ENCODE peak calls at places on chromosomes 3 and 15, in seven cellular contexts. K is esophagus muscularis mucosa, V is progenitor cell of endocrine pancreas, T is GM12864, W is fibroblast of lung, M is H9, C is hepatocyte. O is an unnamed sample.

GRCh38 chr15:80925597-80926059 is 64.0 kb downstream of the MESD start:
- DNase-seq in K (no peak), V (no peak), T (no peak), W (peak), M (no peak), C (no peak), O (no peak)

GRCh38 chr3:9903238-9903624 is 583 bp downstream of the IL17RE start:
- DNase-seq in K (no peak), V (no peak), T (no peak), W (no peak), M (no peak), C (no peak), O (peak)

GRCh38 chr15:25250011-25250596 is 188.7 kb downstream of the UBE3A start:
- DNase-seq in K (no peak), V (peak), T (no peak), W (no peak), M (no peak), C (peak), O (no peak)

GRCh38 chr3:58651268-58651667 is 15.3 kb downstream of the FAM3D start:
- DNase-seq in K (no peak), V (no peak), T (no peak), W (peak), M (no peak), C (no peak), O (no peak)

GRCh38 chr3:42190701-42191442 is 75.1 kb downstream of the CCK start:
- DNase-seq in K (no peak), V (peak), T (no peak), W (peak), M (peak), C (peak), O (peak)

GRCh38 chr3:107846282-107846852 is 244.5 kb downstream of the CD47 start:
- DNase-seq in K (no peak), V (peak), T (no peak), W (peak), M (peak), C (peak), O (peak)

GRCh38 chr3:196166741-196167140 is 44.5 kb downstream of the ZDHHC19 start:
- DNase-seq in K (no peak), V (no peak), T (no peak), W (no peak), M (no peak), C (no peak), O (no peak)

GRCh38 chr15:92326236-92326635 is 67.4 kb upstream of the ST8SIA2 start:
- DNase-seq in K (no peak), V (no peak), T (no peak), W (no peak), M (no peak), C (no peak), O (no peak)

GRCh38 chr3:146382386-146382785 is 87.0 kb downstream of the PLSCR2 start:
- DNase-seq in K (no peak), V (no peak), T (no peak), W (peak), M (no peak), C (peak), O (peak)

GRCh38 chr3:109927726-109928125 is 590.4 kb upstream of the DPPA4 start:
- DNase-seq in K (no peak), V (no peak), T (no peak), W (no peak), M (no peak), C (no peak), O (no peak)

GRCh38 chr3:184448321-184449160 is 68.7 kb downstream of the CHRD start:
- DNase-seq in K (peak), V (no peak), T (no peak), W (peak), M (no peak), C (peak), O (peak)

GRCh38 chr3:192825657-192826200 is 91.9 kb downstream of the MB21D2 start:
- DNase-seq in K (no peak), V (no peak), T (no peak), W (peak), M (no peak), C (no peak), O (peak)

GRCh38 chr15:70259030-70259424 is 161.3 kb upstream of the TLE3 start:
- DNase-seq in K (peak), V (no peak), T (no peak), W (peak), M (no peak), C (peak), O (peak)

GRCh38 chr3:32283304-32283703 is 44.8 kb downstream of the CMTM8 start:
- DNase-seq in K (no peak), V (no peak), T (no peak), W (peak), M (no peak), C (peak), O (no peak)

GRCh38 chr3:150314248-150315027 is 93.7 kb upstream of the TSC22D2 start:
- DNase-seq in K (no peak), V (peak), T (no peak), W (peak), M (no peak), C (peak), O (no peak)

GRCh38 chr3:58585005-58585786 is 8.0 kb upstream of the FAM107A start:
- DNase-seq in K (peak), V (peak), T (no peak), W (peak), M (peak), C (peak), O (peak)

GRCh38 chr15:68017221-68017620 is 36.9 kb upstream of the PIAS1 start:
- DNase-seq in K (no peak), V (no peak), T (no peak), W (no peak), M (no peak), C (peak), O (no peak)

GRCh38 chr15:62569460-62570404 is 404.6 kb upstream of the C2CD4B start:
- DNase-seq in K (no peak), V (no peak), T (no peak), W (peak), M (no peak), C (peak), O (no peak)

GRCh38 chr3:82496890-82497560 is 735.6 kb upstream of the GBE1 start:
- DNase-seq in K (no peak), V (no peak), T (no peak), W (no peak), M (peak), C (peak), O (peak)

GRCh38 chr15:32831458-32831857 is 113.7 kb downstream of the GREM1 start:
- DNase-seq in K (no peak), V (no peak), T (no peak), W (no peak), M (no peak), C (no peak), O (no peak)

GRCh38 chr3:17678116-17678741 is 64.2 kb downstream of the TBC1D5 start:
- DNase-seq in K (no peak), V (no peak), T (no peak), W (peak), M (no peak), C (no peak), O (no peak)

GRCh38 chr15:100918034-100918689 is 995 bp upstream of the LRRK1 start:
- DNase-seq in K (no peak), V (peak), T (no peak), W (peak), M (peak), C (peak), O (peak)

GRCh38 chr15:87135109-87135508 is 1055.4 kb downstream of the AGBL1 start:
- DNase-seq in K (no peak), V (no peak), T (no peak), W (no peak), M (no peak), C (no peak), O (no peak)

GRCh38 chr15:80557441-80558234 is 137.5 kb upstream of the ABHD17C start:
- DNase-seq in K (peak), V (no peak), T (no peak), W (no peak), M (no peak), C (no peak), O (no peak)

GRCh38 chr15:56732135-56732880 is 1.0 kb downstream of the ZNF280D start:
- DNase-seq in K (no peak), V (no peak), T (no peak), W (peak), M (no peak), C (no peak), O (peak)

DNA sequence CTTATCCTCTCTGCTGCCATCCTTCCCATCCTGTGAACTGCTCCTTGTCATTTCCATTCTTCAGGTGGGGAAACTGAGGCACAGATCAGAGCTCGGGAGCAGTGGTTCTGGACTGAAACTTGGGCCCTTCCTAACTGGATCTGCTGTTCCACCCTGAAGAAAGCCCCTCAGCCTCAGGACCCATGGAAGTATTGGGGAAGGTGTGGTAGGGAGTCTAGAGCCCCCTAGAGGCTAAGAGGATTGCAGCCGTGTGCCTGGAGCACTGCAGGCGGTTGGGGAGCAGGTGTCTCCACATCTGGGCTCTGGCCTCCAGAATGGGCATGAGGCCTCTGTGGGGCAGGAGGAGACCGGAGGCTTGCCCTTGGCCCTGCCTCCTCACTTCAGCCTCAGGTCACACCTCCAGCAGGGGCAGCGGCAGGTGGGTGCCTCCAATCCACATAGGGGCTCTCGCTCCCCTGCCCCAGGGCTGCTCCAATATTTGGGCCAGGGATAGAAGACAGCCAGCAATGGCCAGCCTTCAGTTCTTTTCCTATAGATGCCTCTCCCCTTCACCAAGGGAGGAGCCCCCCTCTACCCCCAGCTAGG is 28.1 kb downstream of the DNAJB8 start:
- DNase-seq in K (no peak), V (no peak), T (no peak), W (no peak), M (peak), C (no peak), O (peak)
- TF ChIP-seq CTCF in K (no peak), V (peak), T (peak), W (peak), M (peak), C (peak), O (peak)

GRCh38 chr3:197302696-197303341 is 4.4 kb upstream of the DLG1 start:
- DNase-seq in K (no peak), V (no peak), T (no peak), W (no peak), M (no peak), C (peak), O (no peak)
- TF ChIP-seq CTCF in K (no peak), V (no peak), T (no peak), W (no peak), M (no peak), C (no peak), O (no peak)

DNA sequence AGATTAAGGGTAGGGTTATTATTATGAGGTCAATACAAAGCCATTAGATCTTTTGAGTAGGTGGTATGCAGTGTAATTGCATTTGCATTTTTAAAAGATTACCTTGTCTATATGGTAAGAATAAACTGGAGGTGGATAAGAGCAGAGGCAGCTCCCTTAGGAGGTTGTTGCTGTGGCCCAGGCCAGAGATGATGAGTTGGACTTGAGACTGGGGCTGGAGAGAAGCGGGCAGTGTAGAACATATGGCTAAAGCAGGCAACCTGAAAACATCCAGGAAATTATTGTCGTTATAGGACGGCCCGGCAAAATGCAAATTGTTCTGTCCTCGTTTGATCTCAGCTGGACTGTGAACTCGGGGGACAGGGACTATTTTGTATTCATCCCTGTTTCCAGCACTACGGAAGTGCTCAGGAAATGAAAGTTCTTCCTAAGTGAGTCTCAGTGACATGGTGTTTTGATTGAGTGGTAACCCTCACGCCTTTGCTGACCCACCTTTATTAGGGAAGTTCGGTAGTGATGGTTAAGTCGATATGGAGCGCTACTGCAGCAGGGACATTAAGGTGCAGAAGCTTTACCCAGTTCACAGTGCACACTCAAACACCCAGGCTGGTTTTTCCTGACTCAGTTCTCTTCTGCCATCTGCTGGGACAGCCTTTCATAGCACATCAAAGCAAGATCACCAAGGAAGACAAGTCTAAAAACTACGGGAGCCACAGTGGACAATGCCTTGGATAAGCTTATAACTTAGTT is 27.2 kb upstream of the VPS33B start:
- DNase-seq in K (no peak), V (peak), T (peak), W (peak), M (peak), C (peak), O (peak)
- TF ChIP-seq CTCF in K (peak), V (peak), T (peak), W (peak), M (peak), C (peak), O (peak)

DNA sequence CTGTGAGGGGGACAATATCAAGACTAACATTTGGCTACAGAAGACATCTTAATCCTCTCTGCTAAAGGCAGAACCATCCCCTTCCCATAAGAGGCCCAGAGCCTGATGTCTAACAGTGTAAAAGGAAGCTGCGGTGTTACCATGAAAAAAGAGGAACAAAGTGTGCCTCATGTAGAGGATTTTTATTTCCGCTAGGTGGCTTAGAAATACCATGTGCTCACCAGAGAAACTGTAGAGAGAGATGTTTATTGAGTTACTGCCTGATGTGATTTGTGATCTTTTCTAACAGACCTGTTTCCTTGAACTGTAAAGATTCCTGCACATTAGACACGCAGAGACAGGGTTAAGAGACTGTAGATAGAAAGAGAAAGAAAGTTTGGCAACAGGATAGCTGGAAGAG is 22.1 kb downstream of the OR5H15 start:
- DNase-seq in K (no peak), V (no peak), T (peak), W (no peak), M (peak), C (peak), O (peak)
- TF ChIP-seq CTCF in K (no peak), V (peak), T (peak), W (no peak), M (peak), C (peak), O (peak)

GRCh38 chr3:160928183-160928718 is 172.2 kb downstream of the PPM1L start:
- DNase-seq in K (no peak), V (no peak), T (no peak), W (no peak), M (no peak), C (no peak), O (peak)
- TF ChIP-seq CTCF in K (no peak), V (no peak), T (no peak), W (peak), M (peak), C (no peak), O (peak)

GRCh38 chr15:82045892-82046667 is at the start of gene MEX3B:
- DNase-seq in K (peak), V (peak), T (peak), W (peak), M (peak), C (peak), O (peak)

GRCh38 chr15:82045179-82045891 is 483 bp downstream of the MEX3B start:
- DNase-seq in K (no peak), V (peak), T (no peak), W (peak), M (peak), C (peak), O (peak)

GRCh38 chr15:82046668-82047492 is 1.1 kb upstream of the MEX3B start:
- DNase-seq in K (peak), V (peak), T (peak), W (peak), M (peak), C (peak), O (peak)

GRCh38 chr15:82048809-82049208 is 3.0 kb upstream of the MEX3B start:
- DNase-seq in K (no peak), V (no peak), T (no peak), W (no peak), M (no peak), C (no peak), O (no peak)

DNA sequence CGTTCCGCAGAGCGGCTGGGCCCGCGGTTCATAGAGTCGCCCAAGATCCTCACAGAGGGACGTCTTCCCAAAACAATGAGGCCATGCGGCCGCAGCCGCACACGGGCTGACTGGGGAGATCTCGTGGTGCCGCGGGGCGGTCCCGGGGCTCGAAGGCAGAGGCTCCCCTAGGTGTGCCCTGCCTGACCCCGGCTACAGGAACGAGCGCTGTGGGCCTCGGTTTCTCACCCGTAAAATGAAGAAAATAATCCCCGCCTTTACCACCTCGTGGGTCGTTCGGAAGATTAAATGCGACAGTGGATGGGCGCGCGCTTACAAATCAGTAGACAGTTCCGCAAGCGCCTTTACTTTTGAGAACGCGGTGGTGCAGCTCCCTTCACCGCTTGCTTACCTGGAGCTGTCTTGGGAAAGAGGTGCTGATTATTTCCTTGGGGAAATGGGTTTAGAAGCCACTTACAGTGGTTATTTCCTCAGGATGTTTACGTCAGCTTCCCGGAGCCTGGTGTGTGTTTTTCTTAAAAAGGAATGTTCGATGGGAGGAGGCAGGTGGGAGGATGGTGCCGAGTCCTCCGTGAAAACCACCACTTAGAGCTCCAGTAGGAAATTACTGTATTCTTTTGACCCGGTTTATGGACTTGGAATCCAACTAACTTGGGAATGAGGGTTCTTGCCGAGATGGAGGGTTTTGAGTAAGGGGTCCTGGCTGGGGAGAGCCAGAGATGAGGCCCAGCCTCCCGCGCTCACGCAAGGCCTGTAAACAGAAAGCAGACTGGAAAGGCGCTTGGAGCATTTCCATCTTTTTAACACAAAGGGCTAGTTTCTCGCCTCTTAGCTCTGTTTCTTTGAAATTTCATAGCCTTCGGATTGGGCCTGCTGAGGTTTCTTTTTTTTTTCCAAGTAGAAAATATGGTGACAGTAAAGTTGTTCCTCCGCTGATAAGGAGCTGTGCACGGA is 2.0 kb upstream of the MEX3B start:
- DNase-seq in K (no peak), V (no peak), T (no peak), W (peak), M (peak), C (peak), O (no peak)
- TF ChIP-seq CTCF in K (no peak), V (no peak), T (no peak), W (no peak), M (no peak), C (no peak), O (no peak)

GRCh38 chr3:46925585-46925934 is 48.0 kb downstream of the PTH1R start:
- DNase-seq in K (no peak), V (no peak), T (no peak), W (no peak), M (no peak), C (no peak), O (no peak)

GRCh38 chr3:46924921-46925584 is 47.5 kb downstream of the PTH1R start:
- DNase-seq in K (no peak), V (no peak), T (no peak), W (no peak), M (no peak), C (no peak), O (no peak)

GRCh38 chr3:46922426-46922825 is 44.9 kb downstream of the PTH1R start:
- DNase-seq in K (no peak), V (no peak), T (no peak), W (no peak), M (no peak), C (no peak), O (no peak)

GRCh38 chr3:46922871-46923558 is 45.5 kb downstream of the PTH1R start:
- DNase-seq in K (no peak), V (no peak), T (no peak), W (no peak), M (no peak), C (no peak), O (no peak)

DNA sequence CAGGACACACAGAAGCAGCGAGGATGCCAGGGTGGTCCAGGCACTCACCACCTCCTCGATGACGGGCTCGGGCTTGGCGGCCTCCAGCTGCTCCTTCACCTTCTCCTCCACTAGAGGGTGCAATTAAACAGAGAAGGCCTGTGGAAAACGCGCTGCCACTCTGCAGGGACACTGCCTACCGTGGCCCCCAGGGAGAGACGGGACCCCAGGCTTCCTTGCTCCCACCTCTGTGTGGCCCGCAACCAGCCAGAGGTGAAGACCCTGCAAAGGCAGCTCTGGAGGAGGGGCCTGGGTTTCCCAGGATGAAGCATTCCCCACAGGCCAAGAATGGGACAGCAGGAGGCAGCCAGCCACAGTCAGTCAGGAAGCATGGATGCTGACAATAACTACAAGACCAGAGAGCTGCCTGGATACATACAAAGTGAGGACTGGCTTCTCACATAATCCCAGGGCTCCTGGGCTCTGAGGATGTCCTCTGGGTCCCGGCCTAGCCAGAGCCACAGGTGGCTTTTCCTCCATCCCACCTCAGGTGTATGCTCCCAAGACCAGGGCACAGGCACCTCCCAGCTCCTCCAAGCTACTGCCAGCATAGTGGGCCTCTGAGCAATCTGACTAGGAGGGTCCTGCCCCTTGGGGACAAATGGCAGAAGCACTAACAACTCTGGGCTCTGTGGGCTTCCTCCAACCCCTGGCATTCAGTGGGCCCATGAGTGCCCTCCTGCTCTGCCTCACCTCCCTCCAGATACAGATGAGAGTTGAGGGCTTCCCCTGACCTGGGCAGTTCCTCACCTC is 46.2 kb downstream of the PTH1R start:
- DNase-seq in K (no peak), V (peak), T (no peak), W (peak), M (peak), C (peak), O (peak)
- TF ChIP-seq CTCF in K (peak), V (peak), T (peak), W (peak), M (peak), C (peak), O (peak)